ENCODE peak calls at places on chromosomes 3 and 15, in nine cellular contexts. E is ovary, Q is PC-9, J is right atrium auricular region, M is cardiac fibroblast, B is HFFc6, C is T-helper 1 cell, S is iPS-NIHi11, T is psoas muscle. O is an unnamed sample.

GRCh38 chr3:184300377-184300717 is 1.3 kb downstream of the PSMD2 start:
- DNase-seq in E (no peak), Q (no peak), J (no peak), M (no peak), B (peak), C (no peak), S (no peak), T (no peak), O (no peak)

GRCh38 chr15:55909036-55909811 is 84.2 kb downstream of the NEDD4 start:
- DNase-seq in E (no peak), Q (no peak), J (no peak), M (peak), B (peak), C (no peak), S (no peak), T (peak), O (no peak)

GRCh38 chr3:48564022-48564421 is 441 bp upstream of the UCN2 start:
- DNase-seq in E (no peak), Q (peak), J (peak), M (peak), B (peak), C (no peak), S (no peak), T (peak), O (no peak)

GRCh38 chr3:160260587-160261270 is 35.5 kb downstream of the C3orf80 start:
- DNase-seq in E (no peak), Q (no peak), J (no peak), M (no peak), B (no peak), C (no peak), S (no peak), T (no peak), O (no peak)

GRCh38 chr15:40793216-40793989 is 13.5 kb upstream of the ZFYVE19 start:
- DNase-seq in E (peak), Q (peak), J (no peak), M (peak), B (peak), C (peak), S (no peak), T (peak), O (no peak)

GRCh38 chr15:88981244-88982215 is 68.4 kb upstream of the MFGE8 start:
- DNase-seq in E (no peak), Q (no peak), J (no peak), M (no peak), B (no peak), C (no peak), S (peak), T (no peak), O (no peak)

GRCh38 chr3:149020196-149020838 is 29.0 kb downstream of the GYG1 start:
- DNase-seq in E (no peak), Q (no peak), J (no peak), M (peak), B (no peak), C (no peak), S (peak), T (peak), O (no peak)

GRCh38 chr3:195908439-195909293 is at the start of gene TNK2:
- DNase-seq in E (peak), Q (peak), J (no peak), M (no peak), B (no peak), C (peak), S (peak), T (peak), O (no peak)

GRCh38 chr3:14166877-14167605 is 11.4 kb downstream of the XPC start:
- DNase-seq in E (no peak), Q (no peak), J (no peak), M (no peak), B (peak), C (no peak), S (no peak), T (no peak), O (no peak)

GRCh38 chr3:151631946-151632345 is 101.8 kb upstream of the AADACL2 start:
- DNase-seq in E (no peak), Q (no peak), J (no peak), M (no peak), B (no peak), C (no peak), S (no peak), T (no peak), O (no peak)

GRCh38 chr3:178260887-178261286 is 275.3 kb upstream of the KCNMB2 start:
- DNase-seq in E (peak), Q (no peak), J (no peak), M (peak), B (no peak), C (no peak), S (no peak), T (no peak), O (no peak)

GRCh38 chr3:197881601-197882000 is 68.4 kb upstream of the RPL35A start:
- DNase-seq in E (no peak), Q (no peak), J (no peak), M (no peak), B (no peak), C (no peak), S (no peak), T (no peak), O (no peak)

GRCh38 chr15:94476681-94477080 is 245.3 kb downstream of the MCTP2 start:
- DNase-seq in E (no peak), Q (no peak), J (no peak), M (no peak), B (no peak), C (no peak), S (no peak), T (no peak), O (no peak)

GRCh38 chr15:69660658-69661405 is 208.2 kb downstream of the RPLP1 start:
- DNase-seq in E (no peak), Q (no peak), J (no peak), M (no peak), B (no peak), C (no peak), S (no peak), T (no peak), O (no peak)

GRCh38 chr3:46406786-46407611 is at the start of the genes CCR5AS and CCRL2:
- DNase-seq in E (no peak), Q (peak), J (peak), M (no peak), B (no peak), C (peak), S (no peak), T (peak), O (peak)

GRCh38 chr3:99805160-99805559 is 12.5 kb upstream of the CMSS1 start:
- DNase-seq in E (no peak), Q (no peak), J (no peak), M (no peak), B (no peak), C (no peak), S (no peak), T (no peak), O (no peak)

GRCh38 chr15:63362196-63362595 is 19.4 kb downstream of the CA12 start:
- DNase-seq in E (no peak), Q (no peak), J (no peak), M (peak), B (no peak), C (no peak), S (no peak), T (no peak), O (no peak)

GRCh38 chr15:77067691-77068367 is 3.1 kb downstream of the TSPAN3 start:
- DNase-seq in E (no peak), Q (no peak), J (no peak), M (no peak), B (no peak), C (no peak), S (no peak), T (no peak), O (no peak)

GRCh38 chr3:48848816-48849515 is 1.3 kb upstream of the PRKAR2A start:
- DNase-seq in E (peak), Q (no peak), J (no peak), M (no peak), B (no peak), C (no peak), S (no peak), T (no peak), O (no peak)

GRCh38 chr3:22861426-22861825 is 341.7 kb upstream of the UBE2E2 start:
- DNase-seq in E (no peak), Q (no peak), J (no peak), M (no peak), B (no peak), C (no peak), S (no peak), T (no peak), O (no peak)

GRCh38 chr3:127849368-127849767 is 27.1 kb upstream of the MGLL start:
- DNase-seq in E (no peak), Q (no peak), J (no peak), M (no peak), B (no peak), C (no peak), S (peak), T (no peak), O (no peak)

GRCh38 chr3:180274536-180274935 is 237.8 kb upstream of the PEX5L start:
- DNase-seq in E (no peak), Q (no peak), J (no peak), M (no peak), B (no peak), C (no peak), S (peak), T (no peak), O (no peak)

GRCh38 chr15:48766196-48766595 is 44.7 kb downstream of the CEP152 start:
- DNase-seq in E (no peak), Q (no peak), J (no peak), M (peak), B (no peak), C (no peak), S (no peak), T (no peak), O (no peak)

O was measured in KG1.